ENCODE peak calls at places on chromosomes 11 and 22, in four cellular contexts. One of them, this sample, is unnamed.

GRCh38 chr11:78630155-78630554 is 55.5 kb upstream of the NARS2 start:
- DNase-seq in IMR-90: no peak
- DNase-seq in mesendoderm: no peak
- DNase-seq in H9: no peak
- DNase-seq in this sample: no peak

GRCh38 chr11:70709596-70709995 is 311.3 kb downstream of the CTTN start:
- DNase-seq in IMR-90: no peak
- DNase-seq in mesendoderm: no peak
- DNase-seq in H9: no peak
- DNase-seq in this sample: no peak

GRCh38 chr22:40224702-40225101 is 47.0 kb downstream of the TNRC6B start:
- DNase-seq in IMR-90: peak; percentile 6
- DNase-seq in mesendoderm: no peak
- DNase-seq in H9: no peak
- DNase-seq in this sample: no peak

GRCh38 chr22:36569999-36570398 is 41.0 kb upstream of the EIF3D start:
- DNase-seq in IMR-90: peak; percentile 27
- DNase-seq in mesendoderm: peak; percentile 80
- DNase-seq in H9: peak; percentile 83
- DNase-seq in this sample: peak; percentile 38

GRCh38 chr11:8608646-8609045 is 14.6 kb upstream of the STK33 start:
- DNase-seq in IMR-90: peak; percentile 56
- DNase-seq in mesendoderm: no peak
- DNase-seq in H9: no peak
- DNase-seq in this sample: no peak

GRCh38 chr11:72814831-72815618 is 814 bp downstream of the ATG16L2 start:
- DNase-seq in IMR-90: peak; percentile 54
- DNase-seq in mesendoderm: peak; percentile 91
- DNase-seq in H9: peak; percentile 89
- DNase-seq in this sample: no peak

GRCh38 chr22:29382575-29383328 is 5.6 kb downstream of the AP1B1 start:
- DNase-seq in IMR-90: no peak
- DNase-seq in mesendoderm: no peak
- DNase-seq in H9: no peak
- DNase-seq in this sample: no peak

GRCh38 chr11:119460582-119460981 is 37.6 kb upstream of the THY1 start:
- DNase-seq in IMR-90: peak; percentile 97
- DNase-seq in mesendoderm: no peak
- DNase-seq in H9: no peak
- DNase-seq in this sample: no peak

GRCh38 chr22:44364750-44365118 is 52.0 kb upstream of the SHISAL1 start:
- DNase-seq in IMR-90: no peak
- DNase-seq in mesendoderm: no peak
- DNase-seq in H9: no peak
- DNase-seq in this sample: no peak

GRCh38 chr11:6995703-6996102 is 24.4 kb downstream of the ZNF214 start:
- DNase-seq in IMR-90: no peak
- DNase-seq in mesendoderm: peak; percentile 10
- DNase-seq in H9: no peak
- DNase-seq in this sample: no peak

GRCh38 chr22:27983361-27983791 is 64.3 kb upstream of the PITPNB start:
- DNase-seq in IMR-90: no peak
- DNase-seq in mesendoderm: no peak
- DNase-seq in H9: peak; percentile 16
- DNase-seq in this sample: no peak

GRCh38 chr11:9030601-9031000 is 26.8 kb upstream of the NRIP3 start:
- DNase-seq in IMR-90: no peak
- DNase-seq in mesendoderm: no peak
- DNase-seq in H9: no peak
- DNase-seq in this sample: no peak

GRCh38 chr11:15714641-15715399 is 600.1 kb downstream of the INSC start:
- DNase-seq in IMR-90: peak; percentile 60
- DNase-seq in mesendoderm: no peak
- DNase-seq in H9: no peak
- DNase-seq in this sample: no peak

GRCh38 chr11:63918576-63919171 is 1.7 kb upstream of the RCOR2 start:
- DNase-seq in IMR-90: no peak
- DNase-seq in mesendoderm: peak; percentile 92
- DNase-seq in H9: peak; percentile 77
- DNase-seq in this sample: no peak

GRCh38 chr11:3687399-3687798 is 16.2 kb upstream of the CHRNA10 start:
- DNase-seq in IMR-90: no peak
- DNase-seq in mesendoderm: no peak
- DNase-seq in H9: no peak
- DNase-seq in this sample: no peak

GRCh38 chr11:10580625-10581024 is 12.2 kb upstream of the LYVE1 start:
- DNase-seq in IMR-90: peak; percentile 43
- DNase-seq in mesendoderm: no peak
- DNase-seq in H9: no peak
- DNase-seq in this sample: no peak
- H4K5ac ChIP-seq in IMR-90: no peak overlapping the region
- H4K5ac ChIP-seq in mesendoderm: no peak overlapping the region
- H4K5ac ChIP-seq in H9: no peak overlapping the region
- H4K5ac ChIP-seq in this sample: no peak overlapping the region

DNA sequence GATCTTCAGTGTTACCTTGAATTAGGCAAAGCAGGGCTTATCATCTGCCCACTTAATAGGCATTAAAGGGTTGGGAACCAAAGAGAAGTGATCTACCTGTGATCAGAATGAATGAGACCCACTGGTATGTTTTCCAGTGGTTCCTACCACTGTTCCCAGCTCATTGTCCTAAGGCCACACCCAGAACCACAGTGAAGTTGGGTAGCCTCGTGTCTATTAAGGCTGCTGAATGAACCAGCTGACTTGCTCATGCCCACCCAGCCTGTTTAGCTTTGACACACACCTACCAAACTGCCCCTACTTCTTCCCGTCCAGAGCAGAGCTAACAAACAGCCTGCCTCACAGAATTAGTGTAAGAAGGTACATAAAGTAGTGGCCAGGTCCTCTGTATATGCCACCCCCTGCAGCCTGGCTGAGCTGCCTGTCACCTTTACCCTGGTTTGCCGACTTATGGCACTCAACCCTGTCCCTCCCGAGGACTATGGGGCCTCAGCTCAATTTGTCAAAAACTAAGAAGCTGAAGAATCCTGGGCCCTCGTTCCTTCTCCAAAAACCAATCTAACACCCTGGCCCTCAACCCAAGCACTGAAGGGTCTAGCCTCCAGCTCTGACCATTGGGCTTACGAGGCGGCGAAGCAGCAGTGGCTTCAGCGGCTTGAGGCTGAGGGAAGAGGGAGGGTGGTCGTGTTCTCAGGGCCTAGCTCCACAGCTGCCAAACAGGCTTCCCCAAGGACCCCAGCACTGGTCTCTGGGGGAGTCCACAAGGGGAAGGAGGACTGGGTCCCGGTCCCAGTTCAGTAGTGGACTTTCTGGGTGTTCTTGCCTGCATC is 9.8 kb downstream of the UCP2 start:
- DNase-seq in IMR-90: no peak
- DNase-seq in mesendoderm: no peak
- DNase-seq in H9: no peak
- DNase-seq in this sample: no peak
- H4K5ac ChIP-seq in IMR-90: no peak overlapping the region
- H4K5ac ChIP-seq in mesendoderm: no peak overlapping the region
- H4K5ac ChIP-seq in H9: no peak overlapping the region
- H4K5ac ChIP-seq in this sample: no peak overlapping the region

GRCh38 chr11:2321311-2321683 is 19.5 kb downstream of the TSPAN32 start:
- DNase-seq in IMR-90: no peak
- DNase-seq in mesendoderm: no peak
- DNase-seq in H9: no peak
- DNase-seq in this sample: no peak
- H4K5ac ChIP-seq in IMR-90: no peak overlapping the region
- H4K5ac ChIP-seq in mesendoderm: no peak overlapping the region
- H4K5ac ChIP-seq in H9: no peak overlapping the region
- H4K5ac ChIP-seq in this sample: no peak overlapping the region

GRCh38 chr22:17587631-17588030 is 24.3 kb downstream of the SLC25A18 start:
- DNase-seq in IMR-90: no peak
- DNase-seq in mesendoderm: peak; percentile 59
- DNase-seq in H9: no peak
- DNase-seq in this sample: no peak
- H4K5ac ChIP-seq in IMR-90: no peak overlapping the region
- H4K5ac ChIP-seq in mesendoderm: no peak overlapping the region
- H4K5ac ChIP-seq in H9: no peak overlapping the region
- H4K5ac ChIP-seq in this sample: no peak overlapping the region

DNA sequence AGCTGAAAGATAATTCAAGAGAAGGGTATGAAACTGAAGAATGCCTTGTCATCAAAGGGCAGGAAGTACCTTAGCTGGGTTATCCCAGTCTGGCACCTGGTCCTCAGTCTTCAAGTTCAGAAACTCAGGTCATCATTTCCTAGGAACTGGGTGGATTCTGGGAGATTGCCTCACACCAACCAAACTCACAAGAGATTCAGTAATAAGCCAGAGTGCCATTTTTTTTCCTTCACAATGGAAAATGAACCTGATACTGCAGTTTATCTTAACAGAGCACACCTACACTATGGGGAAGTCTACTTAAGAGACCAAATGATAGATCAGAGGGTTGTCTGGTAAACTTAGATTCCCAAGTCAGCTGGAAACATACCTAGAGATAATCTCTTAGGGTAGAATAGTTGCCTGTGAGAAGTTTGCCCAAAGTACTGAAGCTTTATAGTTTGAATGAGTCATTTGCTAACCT is 3.8 kb upstream of the BUD13 start:
- DNase-seq in IMR-90: no peak
- DNase-seq in mesendoderm: no peak
- DNase-seq in H9: no peak
- DNase-seq in this sample: no peak
- H4K5ac ChIP-seq in IMR-90: no peak overlapping the region
- H4K5ac ChIP-seq in mesendoderm: no peak overlapping the region
- H4K5ac ChIP-seq in H9: no peak overlapping the region
- H4K5ac ChIP-seq in this sample: no peak overlapping the region

GRCh38 chr11:129643031-129643721 is 172.5 kb upstream of the TMEM45B start:
- DNase-seq in IMR-90: peak; percentile 74
- DNase-seq in mesendoderm: no peak
- DNase-seq in H9: no peak
- DNase-seq in this sample: no peak
- H4K5ac ChIP-seq in IMR-90: no peak overlapping the region
- H4K5ac ChIP-seq in mesendoderm: no peak overlapping the region
- H4K5ac ChIP-seq in H9: no peak overlapping the region
- H4K5ac ChIP-seq in this sample: no peak overlapping the region

DNA sequence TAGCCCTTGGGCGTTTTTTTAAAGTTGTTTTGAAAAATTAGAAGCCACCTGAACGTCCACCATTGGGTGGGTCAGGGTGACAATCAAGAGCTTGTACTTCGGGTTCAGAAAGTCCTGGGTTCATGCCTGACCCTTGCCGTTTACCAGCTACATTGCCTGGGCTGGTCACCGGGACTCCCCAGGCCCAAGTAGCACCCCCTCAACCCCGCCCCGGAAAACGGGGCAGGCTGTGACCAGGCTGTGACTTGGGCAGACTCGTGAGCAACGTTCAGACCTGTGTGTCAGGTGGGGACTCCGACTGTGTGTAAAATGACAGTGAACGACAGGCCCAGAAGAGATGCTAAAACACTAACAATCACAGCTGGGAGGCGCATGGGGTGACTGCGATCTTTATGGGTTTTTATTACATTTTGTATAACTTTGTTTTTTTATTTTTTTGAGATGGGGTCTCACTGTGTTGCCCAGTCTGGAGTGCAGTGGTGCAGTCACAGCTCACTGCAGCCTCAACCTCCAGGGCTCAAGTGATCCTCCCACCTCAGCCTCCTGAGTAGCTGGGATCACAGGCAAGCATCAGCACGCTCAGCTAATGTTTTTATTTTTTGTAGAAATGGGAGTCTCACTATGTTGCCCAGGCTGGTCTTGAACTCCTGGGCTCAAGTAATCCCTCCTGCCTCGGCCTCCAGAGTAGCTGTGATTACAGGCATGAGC is 56.8 kb downstream of the TRMU start:
- DNase-seq in IMR-90: no peak
- DNase-seq in mesendoderm: no peak
- DNase-seq in H9: no peak
- DNase-seq in this sample: no peak
- H4K5ac ChIP-seq in IMR-90: no peak overlapping the region
- H4K5ac ChIP-seq in mesendoderm: no peak overlapping the region
- H4K5ac ChIP-seq in H9: no peak overlapping the region
- H4K5ac ChIP-seq in this sample: no peak overlapping the region